ENCODE peak calls at places on chromosomes 1 and 21, in five cellular contexts. One of them, this sample, is unnamed.

GRCh38 chr1:15417365-15417934 is 7.8 kb downstream of the EFHD2 start:
- DNase-seq in HepG2: no peak
- DNase-seq in K562: peak; percentile 64
- DNase-seq in SK-N-SH: peak; percentile 41
- DNase-seq in GM12878: no peak
- DNase-seq in this sample: no peak

GRCh38 chr1:51509773-51510172 is 9.3 kb downstream of the EPS15 start:
- DNase-seq in K562: no peak
- DNase-seq in SK-N-SH: no peak
- DNase-seq in GM12878: no peak
- DNase-seq in HepG2: peak; percentile 21
- DNase-seq in this sample: no peak

GRCh38 chr1:36239941-36240637 is 15.8 kb downstream of the THRAP3 start:
- DNase-seq in K562: no peak
- DNase-seq in SK-N-SH: no peak
- DNase-seq in HepG2: peak; percentile 93
- DNase-seq in GM12878: no peak
- DNase-seq in this sample: no peak

GRCh38 chr1:240522122-240522822 is 89.7 kb downstream of the GREM2 start:
- DNase-seq in SK-N-SH: no peak
- DNase-seq in GM12878: no peak
- DNase-seq in HepG2: no peak
- DNase-seq in K562: no peak
- DNase-seq in this sample: no peak

GRCh38 chr1:224542783-224543440 is 73.2 kb upstream of the CNIH3 start:
- DNase-seq in SK-N-SH: no peak
- DNase-seq in K562: peak; percentile 19
- DNase-seq in HepG2: peak; percentile 68
- DNase-seq in GM12878: no peak
- DNase-seq in this sample: peak; percentile 46

GRCh38 chr1:24009406-24009805 is 29.3 kb upstream of the SRSF10 start:
- DNase-seq in HepG2: peak; percentile 76
- DNase-seq in GM12878: no peak
- DNase-seq in SK-N-SH: no peak
- DNase-seq in K562: no peak
- DNase-seq in this sample: no peak

GRCh38 chr1:226677121-226678020 is 61.7 kb downstream of the ITPKB start:
- DNase-seq in K562: no peak
- DNase-seq in GM12878: no peak
- DNase-seq in HepG2: no peak
- DNase-seq in SK-N-SH: no peak
- DNase-seq in this sample: no peak

GRCh38 chr1:36351222-36351977 is 28.0 kb upstream of the EVA1B start:
- DNase-seq in GM12878: no peak
- DNase-seq in K562: no peak
- DNase-seq in HepG2: no peak
- DNase-seq in SK-N-SH: peak; percentile 88
- DNase-seq in this sample: no peak

GRCh38 chr1:31581821-31582810 is 5.8 kb downstream of the TINAGL1 start:
- DNase-seq in HepG2: no peak
- DNase-seq in GM12878: no peak
- DNase-seq in SK-N-SH: no peak
- DNase-seq in K562: no peak
- DNase-seq in this sample: no peak

GRCh38 chr1:162720996-162721395 is 69.5 kb upstream of the HSD17B7 start:
- DNase-seq in SK-N-SH: no peak
- DNase-seq in K562: no peak
- DNase-seq in HepG2: no peak
- DNase-seq in GM12878: no peak
- DNase-seq in this sample: no peak

GRCh38 chr1:86499987-86500593 is 31.4 kb downstream of the CLCA1 start:
- DNase-seq in SK-N-SH: peak; percentile 25
- DNase-seq in K562: peak; percentile 55
- DNase-seq in GM12878: no peak
- DNase-seq in HepG2: peak; percentile 32
- DNase-seq in this sample: no peak

GRCh38 chr21:35861656-35862055 is 198.7 kb downstream of the SETD4 start:
- DNase-seq in K562: no peak
- DNase-seq in SK-N-SH: no peak
- DNase-seq in HepG2: no peak
- DNase-seq in GM12878: no peak
- DNase-seq in this sample: no peak

GRCh38 chr1:12196641-12197482 is 30.1 kb downstream of the TNFRSF1B start:
- DNase-seq in GM12878: no peak
- DNase-seq in SK-N-SH: no peak
- DNase-seq in HepG2: peak; percentile 35
- DNase-seq in K562: no peak
- DNase-seq in this sample: no peak

GRCh38 chr1:241250465-241250864 is 106.5 kb downstream of the RGS7 start:
- DNase-seq in HepG2: no peak
- DNase-seq in K562: no peak
- DNase-seq in GM12878: no peak
- DNase-seq in SK-N-SH: no peak
- DNase-seq in this sample: no peak

GRCh38 chr21:14092834-14093560 is 117.8 kb downstream of the LIPI start:
- DNase-seq in SK-N-SH: no peak
- DNase-seq in GM12878: no peak
- DNase-seq in HepG2: no peak
- DNase-seq in K562: no peak
- DNase-seq in this sample: no peak

GRCh38 chr1:33256335-33256700 is at the start of gene ZNF362:
- DNase-seq in GM12878: no peak
- DNase-seq in SK-N-SH: no peak
- DNase-seq in HepG2: no peak
- DNase-seq in K562: peak; percentile 61
- DNase-seq in this sample: peak; percentile 46

GRCh38 chr1:84298336-84298687 is 3.2 kb upstream of the SAMD13 start:
- DNase-seq in SK-N-SH: peak; percentile 88
- DNase-seq in HepG2: no peak
- DNase-seq in GM12878: no peak
- DNase-seq in K562: peak; percentile 64
- DNase-seq in this sample: no peak

GRCh38 chr1:80244366-80244765 is 1237.8 kb upstream of the ADGRL4 start:
- DNase-seq in GM12878: no peak
- DNase-seq in HepG2: no peak
- DNase-seq in K562: no peak
- DNase-seq in SK-N-SH: no peak
- DNase-seq in this sample: no peak

GRCh38 chr1:61124691-61125090 is 42.3 kb downstream of the NFIA start:
- DNase-seq in SK-N-SH: no peak
- DNase-seq in HepG2: no peak
- DNase-seq in GM12878: no peak
- DNase-seq in K562: no peak
- DNase-seq in this sample: no peak

GRCh38 chr1:210841926-210842625 is 291.9 kb downstream of the KCNH1 start:
- DNase-seq in HepG2: no peak
- DNase-seq in SK-N-SH: no peak
- DNase-seq in GM12878: no peak
- DNase-seq in K562: no peak
- DNase-seq in this sample: no peak

GRCh38 chr1:10399487-10399917 is 638 bp downstream of the PGD start:
- DNase-seq in GM12878: no peak
- DNase-seq in K562: no peak
- DNase-seq in SK-N-SH: no peak
- DNase-seq in HepG2: peak; percentile 30
- DNase-seq in this sample: no peak

GRCh38 chr21:15483138-15483780 is 246.5 kb upstream of the USP25 start:
- DNase-seq in SK-N-SH: peak; percentile 57
- DNase-seq in K562: peak; percentile 64
- DNase-seq in GM12878: peak; percentile 45
- DNase-seq in HepG2: peak; percentile 82
- DNase-seq in this sample: peak; percentile 94
- TF ChIP-seq YY1 in SK-N-SH: no peak
- TF ChIP-seq YY1 in K562: no peak
- TF ChIP-seq YY1 in GM12878: peak; percentile 72
- TF ChIP-seq YY1 in HepG2: peak; percentile 32
- TF ChIP-seq YY1 in this sample: no peak

DNA sequence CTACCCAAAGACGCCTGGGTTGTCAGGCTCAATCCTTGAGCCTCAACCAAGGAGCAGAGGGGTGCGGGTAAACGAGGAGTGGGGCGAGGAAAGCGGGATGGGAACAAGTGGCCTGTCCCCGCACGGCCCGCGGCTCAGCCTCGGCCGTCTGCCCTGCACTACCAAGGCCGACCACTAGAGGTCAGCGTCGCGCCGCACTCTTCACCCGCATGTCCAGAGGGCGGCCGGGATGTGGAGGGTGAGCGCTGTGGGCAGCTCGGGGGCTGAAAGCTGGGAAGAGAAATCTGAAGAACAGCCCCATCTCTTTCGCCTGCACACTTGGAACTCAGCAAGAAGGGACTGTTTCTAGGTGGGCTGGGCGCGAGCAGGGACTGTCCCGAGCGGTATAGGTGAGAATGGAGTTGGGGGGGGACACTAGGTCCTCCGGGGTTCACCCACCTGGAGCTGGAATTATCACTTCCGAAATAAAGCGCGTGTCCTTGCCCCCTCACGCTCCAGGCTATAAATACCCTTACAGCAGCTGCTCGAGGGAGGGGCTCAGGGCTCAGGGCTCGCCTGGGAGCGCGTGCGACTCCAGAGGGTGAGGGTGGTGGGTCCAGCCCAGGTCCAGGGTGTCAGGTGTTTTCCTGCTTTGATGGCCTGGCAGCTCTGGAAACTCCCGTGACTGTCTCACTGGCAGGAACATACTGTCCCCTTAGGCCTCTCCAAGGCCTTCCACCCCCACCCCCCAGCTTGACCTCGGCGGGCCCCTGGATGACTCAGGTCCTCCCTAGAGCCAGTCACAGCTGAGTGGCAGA is 9.8 kb downstream of the SLC30A2 start:
- DNase-seq in SK-N-SH: peak; percentile 95
- DNase-seq in GM12878: peak; percentile 13
- DNase-seq in K562: peak; percentile 91
- DNase-seq in HepG2: peak; percentile 47
- DNase-seq in this sample: peak; percentile 68
- TF ChIP-seq YY1 in SK-N-SH: no peak
- TF ChIP-seq YY1 in GM12878: no peak
- TF ChIP-seq YY1 in K562: no peak
- TF ChIP-seq YY1 in HepG2: peak; percentile 38
- TF ChIP-seq YY1 in this sample: no peak

GRCh38 chr1:183368213-183369108 is 49.7 kb downstream of the NMNAT2 start:
- DNase-seq in K562: no peak
- DNase-seq in SK-N-SH: no peak
- DNase-seq in HepG2: no peak
- DNase-seq in GM12878: no peak
- DNase-seq in this sample: no peak

GRCh38 chr1:183374825-183375224 is 43.4 kb downstream of the NMNAT2 start:
- DNase-seq in GM12878: no peak
- DNase-seq in HepG2: no peak
- DNase-seq in SK-N-SH: no peak
- DNase-seq in K562: no peak
- DNase-seq in this sample: no peak

GRCh38 chr1:183375381-183375780 is 42.8 kb downstream of the NMNAT2 start:
- DNase-seq in HepG2: no peak
- DNase-seq in GM12878: no peak
- DNase-seq in SK-N-SH: no peak
- DNase-seq in K562: no peak
- DNase-seq in this sample: no peak

GRCh38 chr1:183366116-183366515 is 52.1 kb downstream of the NMNAT2 start:
- DNase-seq in GM12878: no peak
- DNase-seq in SK-N-SH: no peak
- DNase-seq in K562: no peak
- DNase-seq in HepG2: no peak
- DNase-seq in this sample: no peak

DNA sequence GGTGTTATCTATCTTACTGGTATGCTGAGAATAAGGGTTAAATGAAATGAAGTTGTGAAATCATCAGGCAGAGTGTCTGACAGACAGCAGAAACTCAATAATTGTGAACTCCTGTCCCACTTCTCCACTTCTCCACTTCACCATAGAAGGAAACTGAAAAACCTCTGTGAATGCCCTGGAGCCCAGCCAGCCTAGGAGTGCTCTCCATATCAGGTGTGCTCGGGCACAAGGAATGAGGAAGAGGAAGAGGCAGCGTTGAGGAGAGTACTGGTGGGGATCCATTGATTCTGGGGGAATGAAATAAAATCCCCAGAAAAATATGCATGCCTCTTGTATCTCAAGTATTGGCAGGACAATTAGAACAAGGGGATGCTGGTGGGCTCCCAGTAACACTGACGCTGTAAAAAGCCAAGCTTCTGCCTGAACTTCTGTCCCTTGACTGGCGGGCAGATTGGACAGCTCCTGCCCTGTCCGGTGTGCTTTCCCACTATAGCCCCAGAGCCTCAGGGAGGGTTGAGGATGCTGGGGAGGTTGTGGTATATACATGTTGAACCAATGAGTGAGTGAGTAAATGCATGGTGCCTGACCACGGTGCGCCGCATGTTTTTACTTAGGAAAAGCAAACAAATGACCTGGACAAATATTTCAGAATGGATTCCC is 47.7 kb downstream of the NMNAT2 start:
- DNase-seq in GM12878: no peak
- DNase-seq in SK-N-SH: no peak
- DNase-seq in K562: no peak
- DNase-seq in HepG2: no peak
- DNase-seq in this sample: no peak
- TF ChIP-seq YY1 in GM12878: no peak
- TF ChIP-seq YY1 in SK-N-SH: no peak
- TF ChIP-seq YY1 in K562: no peak
- TF ChIP-seq YY1 in HepG2: no peak
- TF ChIP-seq YY1 in this sample: no peak

DNA sequence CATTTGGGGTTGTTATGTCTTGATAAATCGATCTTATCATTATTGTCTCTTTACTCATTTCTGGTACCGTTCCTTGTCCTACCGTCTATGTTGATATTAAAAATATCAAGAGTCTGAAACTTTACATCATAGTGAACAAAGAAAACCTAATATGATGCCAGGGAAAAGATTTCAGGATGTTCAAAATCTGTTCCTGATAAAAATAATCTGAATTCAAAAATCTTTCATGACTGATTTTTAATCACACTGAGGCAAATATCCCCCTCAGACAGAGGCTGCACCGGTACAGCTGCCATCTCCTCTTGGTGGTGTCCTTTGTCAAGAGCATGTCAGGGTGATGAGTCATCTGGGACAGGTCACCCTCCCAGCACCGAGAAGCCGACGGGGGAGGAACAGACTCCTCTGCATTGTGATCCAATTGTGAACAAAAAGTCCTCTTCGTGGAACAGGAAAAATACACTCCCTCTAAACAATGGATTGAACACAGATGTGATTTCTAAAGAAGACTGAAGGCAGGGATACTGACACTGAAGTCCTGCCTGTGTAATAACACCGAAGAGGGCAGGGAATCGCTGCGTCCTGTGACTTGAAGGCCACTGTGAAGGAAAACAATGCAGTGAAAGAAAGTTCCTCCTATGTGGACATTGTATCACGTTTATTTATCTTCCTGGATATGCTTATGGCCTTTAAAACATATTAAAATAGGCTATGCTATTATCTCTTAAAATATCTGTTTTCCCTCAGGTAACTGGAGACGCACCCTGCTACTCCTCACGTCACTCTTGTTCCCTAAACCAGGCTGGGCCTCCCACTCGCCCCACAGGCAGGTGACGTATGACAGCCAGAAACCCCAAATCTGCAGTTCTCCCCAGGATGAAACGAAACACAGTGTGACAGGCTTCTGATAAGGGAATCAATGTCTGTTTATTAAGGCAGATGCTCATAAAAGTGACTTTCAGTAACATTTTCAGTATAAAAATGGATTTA is 4.3 kb upstream of the SPATC1L start:
- DNase-seq in K562: peak; percentile 81
- DNase-seq in SK-N-SH: peak; percentile 72
- DNase-seq in HepG2: peak; percentile 55
- DNase-seq in GM12878: no peak
- DNase-seq in this sample: peak; percentile 68
- TF ChIP-seq YY1 in K562: no peak
- TF ChIP-seq YY1 in SK-N-SH: no peak
- TF ChIP-seq YY1 in HepG2: no peak
- TF ChIP-seq YY1 in GM12878: no peak
- TF ChIP-seq YY1 in this sample: no peak

GRCh38 chr1:6500446-6501406 is 9.3 kb upstream of the PLEKHG5 start:
- DNase-seq in HepG2: no peak
- DNase-seq in GM12878: no peak
- DNase-seq in SK-N-SH: peak; percentile 33
- DNase-seq in K562: no peak
- DNase-seq in this sample: no peak
- TF ChIP-seq YY1 in HepG2: no peak
- TF ChIP-seq YY1 in GM12878: no peak
- TF ChIP-seq YY1 in SK-N-SH: no peak
- TF ChIP-seq YY1 in K562: no peak
- TF ChIP-seq YY1 in this sample: no peak